ENCODE peak calls at places on chromosomes 4 and X, in six cellular contexts. X, G, C, I, S and F are unnamed samples.

GRCh38 chr4:106604319-106605051 is 235.9 kb upstream of the GIMD1 start:
- DNase-seq in G (no peak), S (no peak), I (no peak), C (no peak), X (no peak), F (no peak)

GRCh38 chr4:188147776-188148175 is 8.5 kb downstream of the TRIML1 start:
- DNase-seq in S (no peak), G (no peak), X (no peak), I (no peak), C (no peak), F (no peak)

GRCh38 chrX:72269671-72270251 is 7.3 kb downstream of the RPS4X start:
- DNase-seq in X (no peak), G (no peak), C (no peak), S (no peak), I (no peak), F (no peak)

GRCh38 chrX:37425370-37425769 is 76.2 kb downstream of the PRRG1 start:
- DNase-seq in C (no peak), G (no peak), X (no peak), I (no peak), S (no peak), F (no peak)

GRCh38 chr4:145183581-145183980 is 3.2 kb upstream of the OTUD4 start:
- DNase-seq in C (no peak), X (no peak), S (no peak), I (no peak), G (no peak), F (no peak)

GRCh38 chrX:23008431-23009099 is 8.8 kb downstream of the DDX53 start:
- DNase-seq in C (no peak), X (no peak), I (peak), G (no peak), S (no peak), F (peak)

GRCh38 chr4:24126776-24127175 is 236.9 kb upstream of the PPARGC1A start:
- DNase-seq in X (no peak), G (no peak), C (no peak), I (no peak), S (no peak), F (no peak)

GRCh38 chrX:74535633-74536141 is 78.7 kb downstream of the RLIM start:
- DNase-seq in G (peak), S (peak), C (peak), I (no peak), X (peak), F (no peak)

GRCh38 chr4:143302526-143302925 is 34.1 kb upstream of the GAB1 start:
- DNase-seq in S (no peak), G (no peak), X (no peak), I (no peak), C (no peak), F (no peak)

GRCh38 chr4:175421506-175421905 is 390.6 kb downstream of the GPM6A start:
- DNase-seq in I (peak), C (no peak), X (no peak), G (no peak), S (no peak), F (no peak)

GRCh38 chrX:67546496-67547423 is 2.9 kb downstream of the AR start:
- DNase-seq in X (no peak), G (no peak), S (no peak), C (peak), I (no peak), F (no peak)

GRCh38 chrX:67544871-67545771 is 1.3 kb downstream of the AR start:
- DNase-seq in S (no peak), X (no peak), C (peak), I (no peak), G (peak), F (no peak)

GRCh38 chrX:67544281-67544680 is 460 bp downstream of the AR start:
- DNase-seq in X (no peak), I (no peak), G (no peak), C (peak), S (peak), F (no peak)

GRCh38 chrX:67545772-67546495 is 2.1 kb downstream of the AR start:
- DNase-seq in C (peak), I (no peak), X (no peak), S (no peak), G (peak), F (no peak)

DNA sequence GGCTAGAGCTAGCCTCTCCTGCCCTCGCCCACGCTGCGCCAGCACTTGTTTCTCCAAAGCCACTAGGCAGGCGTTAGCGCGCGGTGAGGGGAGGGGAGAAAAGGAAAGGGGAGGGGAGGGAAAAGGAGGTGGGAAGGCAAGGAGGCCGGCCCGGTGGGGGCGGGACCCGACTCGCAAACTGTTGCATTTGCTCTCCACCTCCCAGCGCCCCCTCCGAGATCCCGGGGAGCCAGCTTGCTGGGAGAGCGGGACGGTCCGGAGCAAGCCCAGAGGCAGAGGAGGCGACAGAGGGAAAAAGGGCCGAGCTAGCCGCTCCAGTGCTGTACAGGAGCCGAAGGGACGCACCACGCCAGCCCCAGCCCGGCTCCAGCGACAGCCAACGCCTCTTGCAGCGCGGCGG is at the start of gene AR:
- DNase-seq in X (peak), C (peak), G (peak), S (peak), I (peak), F (no peak)
- TF ChIP-seq POLR2A in X (no peak), C (peak), G (no peak), S (no peak), I (no peak), F (no peak)

GRCh38 chrX:56563231-56564116 is at the start of gene UBQLN2:
- DNase-seq in G (peak), S (peak), I (no peak), C (peak), X (peak), F (peak)
- TF ChIP-seq POLR2A in G (peak), S (no peak), I (peak), C (peak), X (peak), F (peak)

GRCh38 chr4:121800961-121801714 is at the start of gene EXOSC9:
- DNase-seq in C (peak), G (peak), S (peak), X (peak), I (peak), F (peak)
- TF ChIP-seq POLR2A in C (peak), G (peak), S (no peak), X (peak), I (peak), F (peak)

GRCh38 chr4:184267206-184267608 is 49.5 kb upstream of the ENPP6 start:
- DNase-seq in C (no peak), S (no peak), I (no peak), X (no peak), G (no peak), F (peak)
- TF ChIP-seq POLR2A in C (no peak), S (no peak), I (no peak), X (no peak), G (no peak), F (no peak)

GRCh38 chrX:47193475-47194241 is at the start of gene UBA1:
- DNase-seq in I (peak), S (peak), X (peak), C (peak), G (peak), F (peak)
- TF ChIP-seq POLR2A in I (peak), S (no peak), X (peak), C (peak), G (peak), F (peak)